ENCODE peak calls at places on chromosomes 12 and 14, in eight cellular contexts. One of them, this sample, is unnamed.

GRCh38 chr12:10130042-10130441 is at the start of gene CLEC7A:
- DNase-seq in natural killer cell: no peak
- DNase-seq in ovary: no peak
- DNase-seq in iris pigment epithelial cell: no peak
- DNase-seq in GM03348: no peak
- DNase-seq in mesendoderm: no peak
- DNase-seq in activated effector memory CD4-positive, alpha-beta T cell treated with anti-CD3 and anti-CD28 coated beads, Interleukin-2, amount 50 U/mL, for 16 hours: no peak
- DNase-seq in HTR-8/SVneo: no peak
- DNase-seq in this sample: no peak

GRCh38 chr14:86038401-86038985 is 508.5 kb downstream of the FLRT2 start:
- DNase-seq in HTR-8/SVneo: peak
- DNase-seq in activated effector memory CD4-positive, alpha-beta T cell treated with anti-CD3 and anti-CD28 coated beads, Interleukin-2, amount 50 U/mL, for 16 hours: peak
- DNase-seq in ovary: no peak
- DNase-seq in mesendoderm: peak
- DNase-seq in natural killer cell: peak
- DNase-seq in GM03348: peak
- DNase-seq in iris pigment epithelial cell: peak
- DNase-seq in this sample: peak

GRCh38 chr12:26833692-26834168 is 736 bp upstream of the ITPR2 start:
- DNase-seq in GM03348: no peak
- DNase-seq in activated effector memory CD4-positive, alpha-beta T cell treated with anti-CD3 and anti-CD28 coated beads, Interleukin-2, amount 50 U/mL, for 16 hours: peak
- DNase-seq in natural killer cell: peak
- DNase-seq in ovary: peak
- DNase-seq in HTR-8/SVneo: no peak
- DNase-seq in iris pigment epithelial cell: peak
- DNase-seq in mesendoderm: peak
- DNase-seq in this sample: peak

GRCh38 chr12:42691991-42692557 is 102.5 kb upstream of the PRICKLE1 start:
- DNase-seq in HTR-8/SVneo: no peak
- DNase-seq in mesendoderm: no peak
- DNase-seq in natural killer cell: no peak
- DNase-seq in activated effector memory CD4-positive, alpha-beta T cell treated with anti-CD3 and anti-CD28 coated beads, Interleukin-2, amount 50 U/mL, for 16 hours: no peak
- DNase-seq in ovary: peak
- DNase-seq in GM03348: no peak
- DNase-seq in iris pigment epithelial cell: no peak
- DNase-seq in this sample: no peak

GRCh38 chr14:92552066-92552465 is 38.5 kb downstream of the RIN3 start:
- DNase-seq in iris pigment epithelial cell: no peak
- DNase-seq in mesendoderm: no peak
- DNase-seq in ovary: no peak
- DNase-seq in natural killer cell: no peak
- DNase-seq in activated effector memory CD4-positive, alpha-beta T cell treated with anti-CD3 and anti-CD28 coated beads, Interleukin-2, amount 50 U/mL, for 16 hours: no peak
- DNase-seq in GM03348: no peak
- DNase-seq in HTR-8/SVneo: no peak
- DNase-seq in this sample: no peak

GRCh38 chr12:51473947-51474346 is 49.3 kb downstream of the SLC4A8 start:
- DNase-seq in GM03348: no peak
- DNase-seq in iris pigment epithelial cell: no peak
- DNase-seq in ovary: no peak
- DNase-seq in HTR-8/SVneo: no peak
- DNase-seq in natural killer cell: no peak
- DNase-seq in mesendoderm: no peak
- DNase-seq in activated effector memory CD4-positive, alpha-beta T cell treated with anti-CD3 and anti-CD28 coated beads, Interleukin-2, amount 50 U/mL, for 16 hours: no peak
- DNase-seq in this sample: no peak

GRCh38 chr14:23694085-23694975 is 58.2 kb downstream of the DHRS2 start:
- DNase-seq in activated effector memory CD4-positive, alpha-beta T cell treated with anti-CD3 and anti-CD28 coated beads, Interleukin-2, amount 50 U/mL, for 16 hours: no peak
- DNase-seq in ovary: no peak
- DNase-seq in natural killer cell: no peak
- DNase-seq in GM03348: peak
- DNase-seq in mesendoderm: peak
- DNase-seq in HTR-8/SVneo: no peak
- DNase-seq in iris pigment epithelial cell: peak
- DNase-seq in this sample: no peak

GRCh38 chr14:64737391-64738305 is 33.4 kb downstream of the PLEKHG3 start:
- DNase-seq in activated effector memory CD4-positive, alpha-beta T cell treated with anti-CD3 and anti-CD28 coated beads, Interleukin-2, amount 50 U/mL, for 16 hours: no peak
- DNase-seq in GM03348: no peak
- DNase-seq in ovary: no peak
- DNase-seq in iris pigment epithelial cell: no peak
- DNase-seq in HTR-8/SVneo: no peak
- DNase-seq in natural killer cell: no peak
- DNase-seq in mesendoderm: no peak
- DNase-seq in this sample: no peak

GRCh38 chr12:75162845-75163244 is 46.8 kb downstream of the KCNC2 start:
- DNase-seq in iris pigment epithelial cell: no peak
- DNase-seq in HTR-8/SVneo: no peak
- DNase-seq in mesendoderm: no peak
- DNase-seq in natural killer cell: no peak
- DNase-seq in activated effector memory CD4-positive, alpha-beta T cell treated with anti-CD3 and anti-CD28 coated beads, Interleukin-2, amount 50 U/mL, for 16 hours: no peak
- DNase-seq in ovary: no peak
- DNase-seq in GM03348: no peak
- DNase-seq in this sample: no peak

GRCh38 chr12:49903700-49904423 is at the start of gene FAIM2:
- DNase-seq in mesendoderm: no peak
- DNase-seq in natural killer cell: peak
- DNase-seq in HTR-8/SVneo: no peak
- DNase-seq in iris pigment epithelial cell: peak
- DNase-seq in activated effector memory CD4-positive, alpha-beta T cell treated with anti-CD3 and anti-CD28 coated beads, Interleukin-2, amount 50 U/mL, for 16 hours: peak
- DNase-seq in ovary: peak
- DNase-seq in GM03348: peak
- DNase-seq in this sample: no peak

GRCh38 chr12:52692253-52692652 is 11.1 kb downstream of the KRT77 start:
- DNase-seq in GM03348: no peak
- DNase-seq in activated effector memory CD4-positive, alpha-beta T cell treated with anti-CD3 and anti-CD28 coated beads, Interleukin-2, amount 50 U/mL, for 16 hours: no peak
- DNase-seq in natural killer cell: no peak
- DNase-seq in mesendoderm: peak
- DNase-seq in iris pigment epithelial cell: no peak
- DNase-seq in ovary: no peak
- DNase-seq in HTR-8/SVneo: no peak
- DNase-seq in this sample: no peak

GRCh38 chr12:191541-191940 is 22.4 kb downstream of the SLC6A12 start:
- DNase-seq in natural killer cell: no peak
- DNase-seq in GM03348: no peak
- DNase-seq in activated effector memory CD4-positive, alpha-beta T cell treated with anti-CD3 and anti-CD28 coated beads, Interleukin-2, amount 50 U/mL, for 16 hours: no peak
- DNase-seq in ovary: no peak
- DNase-seq in mesendoderm: no peak
- DNase-seq in HTR-8/SVneo: no peak
- DNase-seq in iris pigment epithelial cell: no peak
- DNase-seq in this sample: no peak

GRCh38 chr12:122423258-122424165 is 1.0 kb upstream of the CLIP1 start:
- DNase-seq in mesendoderm: peak
- DNase-seq in natural killer cell: no peak
- DNase-seq in iris pigment epithelial cell: peak
- DNase-seq in GM03348: peak
- DNase-seq in activated effector memory CD4-positive, alpha-beta T cell treated with anti-CD3 and anti-CD28 coated beads, Interleukin-2, amount 50 U/mL, for 16 hours: no peak
- DNase-seq in ovary: no peak
- DNase-seq in HTR-8/SVneo: no peak
- DNase-seq in this sample: peak

GRCh38 chr12:124278389-124279101 is 16.3 kb upstream of the RFLNA start:
- DNase-seq in iris pigment epithelial cell: no peak
- DNase-seq in mesendoderm: no peak
- DNase-seq in GM03348: no peak
- DNase-seq in activated effector memory CD4-positive, alpha-beta T cell treated with anti-CD3 and anti-CD28 coated beads, Interleukin-2, amount 50 U/mL, for 16 hours: no peak
- DNase-seq in natural killer cell: no peak
- DNase-seq in ovary: no peak
- DNase-seq in HTR-8/SVneo: no peak
- DNase-seq in this sample: no peak

GRCh38 chr12:1606021-1606622 is 11.7 kb upstream of the FBXL14 start:
- DNase-seq in HTR-8/SVneo: peak
- DNase-seq in iris pigment epithelial cell: peak
- DNase-seq in activated effector memory CD4-positive, alpha-beta T cell treated with anti-CD3 and anti-CD28 coated beads, Interleukin-2, amount 50 U/mL, for 16 hours: peak
- DNase-seq in natural killer cell: peak
- DNase-seq in GM03348: peak
- DNase-seq in mesendoderm: peak
- DNase-seq in ovary: peak
- DNase-seq in this sample: peak

GRCh38 chr12:124715121-124715990 is 147.9 kb upstream of the NCOR2 start:
- DNase-seq in activated effector memory CD4-positive, alpha-beta T cell treated with anti-CD3 and anti-CD28 coated beads, Interleukin-2, amount 50 U/mL, for 16 hours: no peak
- DNase-seq in ovary: no peak
- DNase-seq in mesendoderm: no peak
- DNase-seq in GM03348: peak
- DNase-seq in natural killer cell: no peak
- DNase-seq in HTR-8/SVneo: no peak
- DNase-seq in iris pigment epithelial cell: peak
- DNase-seq in this sample: no peak

GRCh38 chr12:48936379-48936979 is 11.2 kb upstream of the FKBP11 start:
- DNase-seq in iris pigment epithelial cell: peak
- DNase-seq in GM03348: peak
- DNase-seq in mesendoderm: peak
- DNase-seq in natural killer cell: peak
- DNase-seq in ovary: peak
- DNase-seq in HTR-8/SVneo: peak
- DNase-seq in activated effector memory CD4-positive, alpha-beta T cell treated with anti-CD3 and anti-CD28 coated beads, Interleukin-2, amount 50 U/mL, for 16 hours: peak
- DNase-seq in this sample: peak

GRCh38 chr12:131849700-131850553 is 21.7 kb downstream of the MMP17 start:
- DNase-seq in natural killer cell: no peak
- DNase-seq in ovary: no peak
- DNase-seq in activated effector memory CD4-positive, alpha-beta T cell treated with anti-CD3 and anti-CD28 coated beads, Interleukin-2, amount 50 U/mL, for 16 hours: no peak
- DNase-seq in HTR-8/SVneo: no peak
- DNase-seq in mesendoderm: no peak
- DNase-seq in GM03348: no peak
- DNase-seq in iris pigment epithelial cell: no peak
- DNase-seq in this sample: no peak

GRCh38 chr12:93573552-93574223 is 1.2 kb downstream of the SOCS2 start:
- DNase-seq in mesendoderm: peak
- DNase-seq in iris pigment epithelial cell: peak
- DNase-seq in ovary: peak
- DNase-seq in HTR-8/SVneo: no peak
- DNase-seq in activated effector memory CD4-positive, alpha-beta T cell treated with anti-CD3 and anti-CD28 coated beads, Interleukin-2, amount 50 U/mL, for 16 hours: peak
- DNase-seq in GM03348: peak
- DNase-seq in natural killer cell: no peak
- DNase-seq in this sample: no peak

GRCh38 chr12:47867496-47867941 is 37.3 kb downstream of the VDR start:
- DNase-seq in natural killer cell: no peak
- DNase-seq in iris pigment epithelial cell: peak
- DNase-seq in activated effector memory CD4-positive, alpha-beta T cell treated with anti-CD3 and anti-CD28 coated beads, Interleukin-2, amount 50 U/mL, for 16 hours: peak
- DNase-seq in HTR-8/SVneo: peak
- DNase-seq in GM03348: peak
- DNase-seq in ovary: no peak
- DNase-seq in mesendoderm: no peak
- DNase-seq in this sample: no peak

GRCh38 chr14:56115471-56115870 is 2.7 kb upstream of the PELI2 start:
- DNase-seq in mesendoderm: no peak
- DNase-seq in natural killer cell: no peak
- DNase-seq in HTR-8/SVneo: no peak
- DNase-seq in iris pigment epithelial cell: no peak
- DNase-seq in ovary: no peak
- DNase-seq in activated effector memory CD4-positive, alpha-beta T cell treated with anti-CD3 and anti-CD28 coated beads, Interleukin-2, amount 50 U/mL, for 16 hours: no peak
- DNase-seq in GM03348: no peak
- DNase-seq in this sample: no peak

GRCh38 chr14:78848234-78848820 is 678.2 kb downstream of the NRXN3 start:
- DNase-seq in mesendoderm: peak
- DNase-seq in ovary: no peak
- DNase-seq in HTR-8/SVneo: peak
- DNase-seq in iris pigment epithelial cell: peak
- DNase-seq in natural killer cell: no peak
- DNase-seq in GM03348: peak
- DNase-seq in activated effector memory CD4-positive, alpha-beta T cell treated with anti-CD3 and anti-CD28 coated beads, Interleukin-2, amount 50 U/mL, for 16 hours: no peak
- DNase-seq in this sample: peak

GRCh38 chr12:52925717-52926595 is 21.1 kb upstream of the KRT8 start:
- DNase-seq in natural killer cell: no peak
- DNase-seq in iris pigment epithelial cell: no peak
- DNase-seq in GM03348: no peak
- DNase-seq in ovary: no peak
- DNase-seq in mesendoderm: peak
- DNase-seq in activated effector memory CD4-positive, alpha-beta T cell treated with anti-CD3 and anti-CD28 coated beads, Interleukin-2, amount 50 U/mL, for 16 hours: no peak
- DNase-seq in HTR-8/SVneo: no peak
- DNase-seq in this sample: peak

GRCh38 chr14:103073367-103073875 is 10.6 kb upstream of the LBHD2 start:
- DNase-seq in natural killer cell: no peak
- DNase-seq in iris pigment epithelial cell: no peak
- DNase-seq in mesendoderm: no peak
- DNase-seq in activated effector memory CD4-positive, alpha-beta T cell treated with anti-CD3 and anti-CD28 coated beads, Interleukin-2, amount 50 U/mL, for 16 hours: peak
- DNase-seq in ovary: no peak
- DNase-seq in GM03348: no peak
- DNase-seq in HTR-8/SVneo: no peak
- DNase-seq in this sample: no peak

GRCh38 chr14:77580964-77581505 is 35.4 kb downstream of the SPTLC2 start:
- DNase-seq in natural killer cell: no peak
- DNase-seq in iris pigment epithelial cell: peak
- DNase-seq in GM03348: no peak
- DNase-seq in ovary: no peak
- DNase-seq in mesendoderm: peak
- DNase-seq in activated effector memory CD4-positive, alpha-beta T cell treated with anti-CD3 and anti-CD28 coated beads, Interleukin-2, amount 50 U/mL, for 16 hours: no peak
- DNase-seq in HTR-8/SVneo: peak
- DNase-seq in this sample: no peak

GRCh38 chr12:132335179-132335756 is 5.9 kb upstream of the GALNT9 start:
- DNase-seq in GM03348: no peak
- DNase-seq in iris pigment epithelial cell: no peak
- DNase-seq in natural killer cell: no peak
- DNase-seq in HTR-8/SVneo: no peak
- DNase-seq in ovary: no peak
- DNase-seq in activated effector memory CD4-positive, alpha-beta T cell treated with anti-CD3 and anti-CD28 coated beads, Interleukin-2, amount 50 U/mL, for 16 hours: no peak
- DNase-seq in mesendoderm: no peak
- DNase-seq in this sample: no peak

GRCh38 chr12:55713721-55714120 is 2.1 kb upstream of the BLOC1S1 start:
- DNase-seq in iris pigment epithelial cell: peak
- DNase-seq in mesendoderm: no peak
- DNase-seq in ovary: no peak
- DNase-seq in activated effector memory CD4-positive, alpha-beta T cell treated with anti-CD3 and anti-CD28 coated beads, Interleukin-2, amount 50 U/mL, for 16 hours: no peak
- DNase-seq in HTR-8/SVneo: no peak
- DNase-seq in GM03348: peak
- DNase-seq in natural killer cell: no peak
- DNase-seq in this sample: no peak

GRCh38 chr12:104529130-104529874 is 72.6 kb downstream of the CHST11 start:
- DNase-seq in natural killer cell: no peak
- DNase-seq in activated effector memory CD4-positive, alpha-beta T cell treated with anti-CD3 and anti-CD28 coated beads, Interleukin-2, amount 50 U/mL, for 16 hours: no peak
- DNase-seq in iris pigment epithelial cell: no peak
- DNase-seq in HTR-8/SVneo: no peak
- DNase-seq in GM03348: no peak
- DNase-seq in mesendoderm: peak
- DNase-seq in ovary: no peak
- DNase-seq in this sample: no peak

GRCh38 chr12:45232146-45232731 is 16.3 kb downstream of the ANO6 start:
- DNase-seq in activated effector memory CD4-positive, alpha-beta T cell treated with anti-CD3 and anti-CD28 coated beads, Interleukin-2, amount 50 U/mL, for 16 hours: no peak
- DNase-seq in iris pigment epithelial cell: peak
- DNase-seq in ovary: no peak
- DNase-seq in HTR-8/SVneo: no peak
- DNase-seq in GM03348: no peak
- DNase-seq in natural killer cell: no peak
- DNase-seq in mesendoderm: no peak
- DNase-seq in this sample: no peak

GRCh38 chr12:49018282-49019119 is at the start of gene PRKAG1:
- DNase-seq in ovary: peak
- DNase-seq in mesendoderm: peak
- DNase-seq in activated effector memory CD4-positive, alpha-beta T cell treated with anti-CD3 and anti-CD28 coated beads, Interleukin-2, amount 50 U/mL, for 16 hours: peak
- DNase-seq in iris pigment epithelial cell: peak
- DNase-seq in HTR-8/SVneo: peak
- DNase-seq in GM03348: peak
- DNase-seq in natural killer cell: peak
- DNase-seq in this sample: peak

GRCh38 chr12:107780298-107780697 is 5.8 kb downstream of the ASCL4 start:
- DNase-seq in HTR-8/SVneo: no peak
- DNase-seq in natural killer cell: no peak
- DNase-seq in iris pigment epithelial cell: no peak
- DNase-seq in mesendoderm: no peak
- DNase-seq in ovary: no peak
- DNase-seq in activated effector memory CD4-positive, alpha-beta T cell treated with anti-CD3 and anti-CD28 coated beads, Interleukin-2, amount 50 U/mL, for 16 hours: no peak
- DNase-seq in GM03348: no peak
- DNase-seq in this sample: no peak

GRCh38 chr12:125193376-125193775 is 128.1 kb downstream of the AACS start:
- DNase-seq in mesendoderm: no peak
- DNase-seq in GM03348: no peak
- DNase-seq in ovary: no peak
- DNase-seq in activated effector memory CD4-positive, alpha-beta T cell treated with anti-CD3 and anti-CD28 coated beads, Interleukin-2, amount 50 U/mL, for 16 hours: no peak
- DNase-seq in natural killer cell: no peak
- DNase-seq in HTR-8/SVneo: no peak
- DNase-seq in iris pigment epithelial cell: no peak
- DNase-seq in this sample: no peak

GRCh38 chr12:91361864-91362263 is 179.2 kb upstream of the DCN start:
- DNase-seq in iris pigment epithelial cell: peak
- DNase-seq in natural killer cell: no peak
- DNase-seq in mesendoderm: peak
- DNase-seq in ovary: no peak
- DNase-seq in HTR-8/SVneo: no peak
- DNase-seq in GM03348: peak
- DNase-seq in activated effector memory CD4-positive, alpha-beta T cell treated with anti-CD3 and anti-CD28 coated beads, Interleukin-2, amount 50 U/mL, for 16 hours: no peak
- DNase-seq in this sample: no peak